ENCODE peak calls at places on chromosomes 3 and 15, in nine cellular contexts. X is astrocyte of the spinal cord, S is IMR-90, I is astrocyte, R is stomach, J is GM10248, T is esophagus muscularis mucosa, G is B cell, H is hepatocyte. A is an unnamed sample.

GRCh38 chr3:99023590-99024192 is 122.2 kb upstream of the DCBLD2 start:
- DNase-seq in X (peak; percentile 56), S (peak; percentile 56), I (peak; percentile 28), R (no peak), J (peak; percentile 25), T (no peak), G (no peak), H (peak; percentile 34), A (peak; percentile 7)

GRCh38 chr3:108664266-108664665 is 74.7 kb downstream of the DZIP3 start:
- DNase-seq in X (peak; percentile 4), S (no peak), I (no peak), R (no peak), J (no peak), T (no peak), G (no peak), H (no peak), A (no peak)

GRCh38 chr3:176906046-176906905 is 291.0 kb downstream of the TBL1XR1 start:
- DNase-seq in X (peak; percentile 85), S (peak; percentile 90), I (peak; percentile 93), R (no peak), J (no peak), T (no peak), G (no peak), H (peak; percentile 70), A (peak; percentile 39)

GRCh38 chr3:114527036-114527644 is 233.3 kb downstream of the TIGIT start:
- DNase-seq in X (no peak), S (peak; percentile 22), I (no peak), R (no peak), J (peak; percentile 9), T (no peak), G (no peak), H (no peak), A (peak; percentile 10)

GRCh38 chr15:81264072-81264857 is 59.7 kb downstream of the STARD5 start:
- DNase-seq in X (no peak), S (no peak), I (no peak), R (no peak), J (no peak), T (peak; percentile 75), G (no peak), H (no peak), A (no peak)

GRCh38 chr15:74514039-74514438 is 27.0 kb upstream of the ARID3B start:
- DNase-seq in X (no peak), S (peak; percentile 79), I (no peak), R (no peak), J (no peak), T (no peak), G (no peak), H (no peak), A (no peak)

GRCh38 chr3:101149707-101150106 is 156.5 kb upstream of the ABI3BP start:
- DNase-seq in X (no peak), S (no peak), I (no peak), R (no peak), J (no peak), T (no peak), G (no peak), H (no peak), A (no peak)

GRCh38 chr15:89197503-89197971 is 23.8 kb downstream of the RLBP1 start:
- DNase-seq in X (no peak), S (no peak), I (no peak), R (no peak), J (no peak), T (no peak), G (no peak), H (peak; percentile 37), A (peak; percentile 39)

GRCh38 chr15:63448261-63448660 is 56.1 kb upstream of the USP3 start:
- DNase-seq in X (no peak), S (no peak), I (no peak), R (no peak), J (no peak), T (no peak), G (no peak), H (no peak), A (no peak)
- TF ChIP-seq CTCF in X (no peak), S (no peak), I (no peak), R (no peak), J (no peak), T (no peak), G (no peak), H (no peak), A (no peak)

DNA sequence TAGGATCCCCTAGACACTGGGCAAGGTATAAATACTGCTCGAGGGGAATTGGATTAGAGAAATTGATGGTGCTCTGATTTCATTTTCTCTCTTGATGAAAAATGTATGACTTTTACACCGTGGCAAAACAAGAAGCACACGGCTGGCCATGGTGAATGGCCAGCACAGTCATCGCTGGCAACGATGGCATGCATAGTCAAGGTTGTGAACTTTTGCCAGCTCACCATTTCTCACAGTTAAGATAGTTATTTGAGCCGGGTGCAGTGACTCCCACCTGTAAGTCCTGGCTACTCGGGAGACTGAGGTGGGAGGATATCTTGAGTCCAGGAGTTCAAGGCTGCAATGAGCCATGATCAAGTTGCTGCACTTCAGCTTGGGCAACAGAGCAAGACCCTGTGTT is 95.4 kb downstream of the HMG20A start:
- DNase-seq in X (no peak), S (no peak), I (peak; percentile 8), R (no peak), J (no peak), T (no peak), G (no peak), H (no peak), A (no peak)
- TF ChIP-seq CTCF in X (no peak), S (no peak), I (no peak), R (no peak), J (no peak), T (no peak), G (no peak), H (no peak), A (no peak)

DNA sequence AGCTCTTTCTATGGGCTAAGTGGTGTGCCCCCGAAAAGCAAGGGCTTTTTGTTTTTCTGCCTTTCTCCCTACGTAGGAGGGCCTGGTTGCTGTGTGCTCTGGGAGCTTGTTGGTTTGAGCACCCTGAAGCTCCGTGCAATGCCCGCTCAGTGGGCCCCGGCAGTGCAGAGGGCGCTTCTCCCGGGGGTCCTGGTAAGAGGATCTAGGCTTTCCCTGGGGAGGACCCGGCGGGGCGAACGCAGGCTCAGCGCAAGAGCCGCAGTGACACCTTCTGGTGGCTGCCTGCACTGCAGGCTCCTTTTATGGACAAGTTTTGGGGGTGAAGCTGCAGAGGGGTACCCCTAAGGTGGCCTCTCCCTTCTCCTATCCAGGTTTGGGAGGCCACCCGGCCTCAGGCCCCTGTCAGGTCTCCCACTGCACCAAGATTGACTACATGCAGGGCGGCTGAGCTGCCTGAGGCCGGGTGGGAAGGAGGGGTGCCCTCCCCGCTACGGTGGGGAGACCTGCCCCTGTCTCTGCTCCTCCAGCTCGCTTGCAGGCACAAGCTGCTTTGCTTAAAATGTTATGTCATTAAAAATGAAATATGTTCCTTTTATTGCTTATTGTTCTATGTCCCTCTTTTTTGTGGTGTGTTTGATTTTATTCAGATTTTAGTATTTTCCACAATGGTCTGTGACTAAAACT is 387.9 kb downstream of the GABRG3 start:
- DNase-seq in X (peak; percentile 23), S (no peak), I (peak; percentile 8), R (no peak), J (no peak), T (peak; percentile 64), G (no peak), H (peak; percentile 56), A (no peak)
- TF ChIP-seq CTCF in X (peak; percentile 92), S (peak; percentile 29), I (peak; percentile 57), R (peak; percentile 33), J (peak; percentile 43), T (peak; percentile 72), G (peak; percentile 19), H (peak; percentile 87), A (no peak)

GRCh38 chr3:88180398-88180999 is 30.7 kb downstream of the C3orf38 start:
- DNase-seq in X (peak; percentile 53), S (peak; percentile 58), I (peak; percentile 37), R (no peak), J (peak; percentile 41), T (no peak), G (no peak), H (peak; percentile 44), A (peak; percentile 13)
- TF ChIP-seq CTCF in X (peak; percentile 51), S (peak; percentile 60), I (peak; percentile 49), R (no peak), J (peak; percentile 50), T (no peak), G (peak; percentile 68), H (peak; percentile 64), A (peak; percentile 18)

DNA sequence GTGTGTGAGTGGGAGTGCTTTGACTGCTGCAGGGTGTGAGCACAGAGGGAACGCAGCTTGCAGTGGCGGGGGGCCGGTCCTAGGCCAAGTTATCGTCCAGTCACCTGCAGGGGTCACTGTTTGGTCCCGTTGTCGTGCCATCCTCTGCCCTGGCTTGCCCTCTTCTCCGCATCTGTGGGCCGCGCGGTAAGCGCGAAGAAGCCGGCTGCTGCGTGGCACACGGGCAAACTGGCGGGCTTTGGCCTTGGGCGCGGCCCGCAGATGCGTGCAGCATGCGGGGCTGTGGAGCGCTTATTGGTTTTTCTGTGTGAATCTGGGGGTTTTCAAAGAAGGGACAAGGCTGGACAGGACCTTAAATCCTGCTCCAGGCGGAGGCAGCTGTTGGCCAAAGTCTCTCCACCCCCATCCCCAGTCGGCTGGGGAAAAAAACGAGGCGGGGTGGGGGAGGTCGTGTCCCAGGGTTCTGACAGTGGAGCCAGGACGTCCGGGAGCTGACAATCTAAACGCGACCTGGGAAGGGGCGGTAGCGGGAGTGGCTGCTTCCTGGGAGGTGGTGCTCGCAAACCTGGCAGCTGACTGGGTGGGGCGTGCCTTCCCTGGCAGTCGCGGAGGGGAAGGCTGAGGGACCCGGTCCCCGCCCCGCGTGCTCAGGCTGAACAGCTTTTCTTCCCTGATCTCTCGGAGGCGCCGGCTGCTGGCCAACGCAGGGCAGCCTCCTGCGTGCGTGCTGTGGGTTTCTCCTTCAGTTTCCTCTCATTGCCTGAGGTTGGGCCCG is 39.7 kb upstream of the VEPH1 start:
- DNase-seq in X (peak; percentile 63), S (peak; percentile 45), I (peak; percentile 65), R (peak; percentile 81), J (no peak), T (no peak), G (no peak), H (peak; percentile 78), A (peak; percentile 90)
- TF ChIP-seq CTCF in X (peak; percentile 42), S (peak; percentile 25), I (peak; percentile 4), R (no peak), J (no peak), T (no peak), G (no peak), H (peak; percentile 39), A (peak; percentile 24)

GRCh38 chr3:71022552-71023335 is 560.8 kb downstream of the FOXP1 start:
- DNase-seq in X (peak; percentile 19), S (peak; percentile 10), I (no peak), R (no peak), J (no peak), T (no peak), G (no peak), H (no peak), A (peak; percentile 20)
- TF ChIP-seq CTCF in X (peak; percentile 35), S (peak; percentile 24), I (peak; percentile 28), R (no peak), J (no peak), T (peak; percentile 8), G (no peak), H (peak; percentile 22), A (no peak)

DNA sequence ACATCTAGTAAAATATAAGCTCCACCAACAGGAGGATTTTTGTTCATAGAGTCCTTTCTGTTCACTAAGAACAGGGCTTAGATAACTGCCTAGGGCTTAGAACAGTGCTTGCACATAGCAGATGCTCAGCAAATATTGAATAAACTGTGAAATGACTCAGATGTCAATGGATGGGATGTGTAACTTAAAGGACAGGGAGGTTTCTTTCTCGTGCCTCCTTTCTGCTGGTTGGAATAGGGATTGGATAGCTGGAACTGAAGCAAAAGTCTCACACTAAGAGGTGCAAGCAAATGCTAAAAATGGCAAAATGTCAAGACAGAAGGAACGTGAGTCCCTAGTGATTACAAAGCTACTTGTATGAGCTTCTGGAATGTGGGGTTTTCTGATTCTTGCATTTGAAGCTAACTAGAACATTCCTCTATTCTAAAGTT is 392.8 kb upstream of the WNT5A start:
- DNase-seq in X (peak; percentile 19), S (peak; percentile 65), I (peak; percentile 22), R (no peak), J (no peak), T (peak; percentile 70), G (no peak), H (no peak), A (no peak)
- TF ChIP-seq CTCF in X (no peak), S (no peak), I (no peak), R (no peak), J (no peak), T (no peak), G (no peak), H (no peak), A (no peak)